ENCODE peak calls at places on chromosome 3, in four cellular contexts. U is fibroblast of the conjunctiva, A is T-helper 1 cell, L is HTR-8/SVneo. K is an unnamed sample.

GRCh38 chr3:126419151-126419703 is 24.5 kb downstream of the CFAP100 start:
- DNase-seq in U (no peak), A (no peak), L (no peak), K (no peak)

GRCh38 chr3:58609990-58610389 is 32.8 kb upstream of the FAM107A start:
- DNase-seq in U (no peak), A (no peak), L (no peak), K (no peak)

GRCh38 chr3:128493221-128494151 is 485 bp upstream of the GATA2 start:
- DNase-seq in U (no peak), A (no peak), L (no peak), K (no peak)

GRCh38 chr3:57411715-57412114 is 119.2 kb upstream of the ASB14 start:
- DNase-seq in U (no peak), A (no peak), L (no peak), K (no peak)

GRCh38 chr3:65521032-65521431 is 517.7 kb downstream of the MAGI1 start:
- DNase-seq in U (no peak), A (no peak), L (no peak), K (no peak)

GRCh38 chr3:9116351-9116750 is 133.1 kb downstream of the SRGAP3 start:
- DNase-seq in U (no peak), A (no peak), L (no peak), K (no peak)

GRCh38 chr3:46987485-46988401 is 8.3 kb downstream of the NBEAL2 start:
- DNase-seq in U (no peak), A (peak), L (peak), K (peak)

GRCh38 chr3:58005662-58006061 is 2.6 kb upstream of the FLNB start:
- DNase-seq in U (peak), A (no peak), L (no peak), K (no peak)

GRCh38 chr3:140956058-140956835 is 14.6 kb downstream of the SLC25A36 start:
- DNase-seq in U (no peak), A (no peak), L (no peak), K (no peak)

GRCh38 chr3:51024121-51024520 is 349.4 kb downstream of the DOCK3 start:
- DNase-seq in U (no peak), A (no peak), L (no peak), K (no peak)

GRCh38 chr3:10262027-10262426 is 13.8 kb downstream of the TATDN2 start:
- DNase-seq in U (no peak), A (no peak), L (no peak), K (no peak)

GRCh38 chr3:125080077-125080476 is 24.3 kb upstream of the HEG1 start:
- DNase-seq in U (no peak), A (no peak), L (no peak), K (no peak)

GRCh38 chr3:48086736-48087470 is 70.7 kb upstream of the MAP4 start:
- DNase-seq in U (peak), A (no peak), L (no peak), K (no peak)

GRCh38 chr3:43522702-43523362 is 99.0 kb downstream of the ANO10 start:
- DNase-seq in U (no peak), A (no peak), L (peak), K (no peak)

GRCh38 chr3:23283625-23284024 is 80.5 kb downstream of the UBE2E2 start:
- DNase-seq in U (no peak), A (no peak), L (no peak), K (no peak)

GRCh38 chr3:132016061-132017041 is 18.5 kb downstream of the CPNE4 start:
- DNase-seq in U (no peak), A (no peak), L (no peak), K (no peak)

GRCh38 chr3:93969443-93969842 is 4.3 kb downstream of the PROS1 start:
- DNase-seq in U (peak), A (no peak), L (peak), K (no peak)

GRCh38 chr3:33538678-33539339 is 98.6 kb upstream of the UBP1 start:
- DNase-seq in U (no peak), A (no peak), L (no peak), K (no peak)

GRCh38 chr3:116618138-116618537 is 91.4 kb upstream of the TUSC7 start:
- DNase-seq in U (no peak), A (no peak), L (no peak), K (no peak)

GRCh38 chr3:150407818-150408231 is 273 bp upstream of the TSC22D2 start:
- DNase-seq in U (peak), A (no peak), L (no peak), K (no peak)

GRCh38 chr3:16550676-16551341 is 37.3 kb upstream of the RFTN1 start:
- DNase-seq in U (peak), A (peak), L (peak), K (peak)

GRCh38 chr3:63872135-63872924 is 8.7 kb downstream of the ATXN7 start:
- DNase-seq in U (peak), A (no peak), L (no peak), K (no peak)

GRCh38 chr3:71203727-71204488 is 379.6 kb downstream of the FOXP1 start:
- DNase-seq in U (no peak), A (no peak), L (no peak), K (no peak)